ENCODE peak calls at places on chromosomes 7 and 10, in seven cellular contexts. One of them, this sample, is unnamed.

GRCh38 chr10:121337356-121337936 is 260.8 kb downstream of the FGFR2 start:
- DNase-seq in NT2/D1: no peak
- DNase-seq in left cardiac atrium: no peak
- DNase-seq in ovary: no peak
- DNase-seq in kidney glomerular epithelial cell: no peak
- DNase-seq in COR-L47: no peak
- DNase-seq in substantia nigra: no peak
- DNase-seq in this sample: no peak

GRCh38 chr10:95247881-95248583 is 42.8 kb downstream of the PDLIM1 start:
- DNase-seq in substantia nigra: no peak
- DNase-seq in kidney glomerular epithelial cell: no peak
- DNase-seq in ovary: no peak
- DNase-seq in NT2/D1: no peak
- DNase-seq in left cardiac atrium: no peak
- DNase-seq in COR-L47: no peak
- DNase-seq in this sample: no peak

GRCh38 chr7:115941703-115942268 is 88.8 kb downstream of the TFEC start:
- DNase-seq in ovary: no peak
- DNase-seq in NT2/D1: no peak
- DNase-seq in left cardiac atrium: no peak
- DNase-seq in substantia nigra: no peak
- DNase-seq in COR-L47: no peak
- DNase-seq in kidney glomerular epithelial cell: no peak
- DNase-seq in this sample: peak; percentile 45

GRCh38 chr7:135717686-135718085 is 10.3 kb downstream of the SLC13A4 start:
- DNase-seq in kidney glomerular epithelial cell: no peak
- DNase-seq in substantia nigra: no peak
- DNase-seq in NT2/D1: no peak
- DNase-seq in left cardiac atrium: no peak
- DNase-seq in ovary: no peak
- DNase-seq in COR-L47: no peak
- DNase-seq in this sample: no peak

GRCh38 chr7:139426258-139427028 is 57.0 kb downstream of the KLRG2 start:
- DNase-seq in COR-L47: no peak
- DNase-seq in ovary: no peak
- DNase-seq in left cardiac atrium: no peak
- DNase-seq in substantia nigra: no peak
- DNase-seq in NT2/D1: no peak
- DNase-seq in kidney glomerular epithelial cell: no peak
- DNase-seq in this sample: no peak

GRCh38 chr10:61899997-61900828 is 1.3 kb upstream of the ARID5B start:
- DNase-seq in substantia nigra: peak; percentile 26
- DNase-seq in left cardiac atrium: peak; percentile 50
- DNase-seq in COR-L47: peak; percentile 74
- DNase-seq in ovary: peak; percentile 34
- DNase-seq in kidney glomerular epithelial cell: peak; percentile 43
- DNase-seq in NT2/D1: no peak
- DNase-seq in this sample: peak; percentile 53

GRCh38 chr10:63554666-63555065 is 33.5 kb downstream of the REEP3 start:
- DNase-seq in left cardiac atrium: no peak
- DNase-seq in ovary: no peak
- DNase-seq in NT2/D1: no peak
- DNase-seq in substantia nigra: no peak
- DNase-seq in COR-L47: no peak
- DNase-seq in kidney glomerular epithelial cell: peak; percentile 39
- DNase-seq in this sample: peak; percentile 87

GRCh38 chr10:53765311-53765710 is 992.7 kb upstream of the MBL2 start:
- DNase-seq in substantia nigra: no peak
- DNase-seq in ovary: no peak
- DNase-seq in left cardiac atrium: no peak
- DNase-seq in NT2/D1: no peak
- DNase-seq in COR-L47: no peak
- DNase-seq in kidney glomerular epithelial cell: no peak
- DNase-seq in this sample: no peak

GRCh38 chr7:144842377-144842851 is 6.6 kb upstream of the TPK1 start:
- DNase-seq in kidney glomerular epithelial cell: peak; percentile 86
- DNase-seq in left cardiac atrium: peak; percentile 46
- DNase-seq in NT2/D1: peak; percentile 42
- DNase-seq in substantia nigra: no peak
- DNase-seq in COR-L47: no peak
- DNase-seq in ovary: no peak
- DNase-seq in this sample: no peak

GRCh38 chr7:150974468-150975391 is 3.4 kb downstream of the KCNH2 start:
- DNase-seq in COR-L47: peak; percentile 77
- DNase-seq in ovary: peak; percentile 66
- DNase-seq in left cardiac atrium: peak; percentile 62
- DNase-seq in substantia nigra: no peak
- DNase-seq in NT2/D1: no peak
- DNase-seq in kidney glomerular epithelial cell: peak; percentile 12
- DNase-seq in this sample: peak; percentile 66

GRCh38 chr7:140581411-140581810 is 59.2 kb downstream of the DENND2A start:
- DNase-seq in COR-L47: no peak
- DNase-seq in kidney glomerular epithelial cell: no peak
- DNase-seq in NT2/D1: no peak
- DNase-seq in ovary: no peak
- DNase-seq in left cardiac atrium: no peak
- DNase-seq in substantia nigra: no peak
- DNase-seq in this sample: no peak

GRCh38 chr10:15369642-15370211 is 1.4 kb downstream of the FAM171A1 start:
- DNase-seq in kidney glomerular epithelial cell: no peak
- DNase-seq in left cardiac atrium: peak; percentile 29
- DNase-seq in ovary: peak; percentile 32
- DNase-seq in NT2/D1: no peak
- DNase-seq in substantia nigra: no peak
- DNase-seq in COR-L47: no peak
- DNase-seq in this sample: peak; percentile 8